ENCODE peak calls at places on chromosomes 12 and 14, in six cellular contexts. V is activated CD4-positive, alpha-beta T cell treated with anti-CD3 and anti-CD28 coated beads, Interleukin-2, amount 50 U/mL, for 48 hours; F is stimulated activated CD8-positive, alpha-beta memory T cell treated with anti-CD3 and anti-CD28 coated beads, Interleukin-7, amount 100 ng/mL, for 24 hours; G is T-helper 9 cell; O is retina; Q is GM23248. E is an unnamed sample.

GRCh38 chr14:95711476-95712176 is 2.3 kb downstream of the TCL1A start:
- DNase-seq in Q (no peak), V (no peak), O (no peak), F (no peak), G (no peak), E (no peak)

GRCh38 chr14:90381011-90381790 is 15.6 kb upstream of the CALM1 start:
- DNase-seq in V (no peak), O (no peak), F (no peak), Q (peak; percentile 55), G (no peak), E (peak; percentile 67)

GRCh38 chr14:103056322-103057027 is 874 bp downstream of the CDC42BPB start:
- DNase-seq in G (no peak), V (no peak), Q (peak; percentile 70), O (no peak), F (no peak), E (peak; percentile 80)

GRCh38 chr12:58529114-58529665 is 391.1 kb downstream of the LRIG3 start:
- DNase-seq in F (no peak), G (no peak), V (no peak), Q (peak; percentile 76), O (no peak), E (no peak)

GRCh38 chr14:74609721-74610120 is 2.3 kb downstream of the LTBP2 start:
- DNase-seq in F (no peak), O (no peak), V (no peak), Q (peak; percentile 34), G (no peak), E (no peak)

GRCh38 chr12:45775465-45775864 is 46.0 kb downstream of the ARID2 start:
- DNase-seq in F (no peak), V (no peak), O (no peak), G (no peak), Q (no peak), E (no peak)

GRCh38 chr12:30594509-30594908 is 101.2 kb downstream of the IPO8 start:
- DNase-seq in F (no peak), O (no peak), Q (peak; percentile 6), V (no peak), G (no peak), E (no peak)

GRCh38 chr14:93957333-93957710 is 19.0 kb downstream of the ASB2 start:
- DNase-seq in G (no peak), V (peak; percentile 36), Q (no peak), F (no peak), O (no peak), E (no peak)

GRCh38 chr12:25458047-25458552 is 95.0 kb downstream of the LMNTD1 start:
- DNase-seq in G (no peak), O (no peak), F (no peak), V (no peak), Q (peak; percentile 97), E (no peak)

GRCh38 chr12:111435661-111436201 is 30.0 kb downstream of the SH2B3 start:
- DNase-seq in V (no peak), F (no peak), G (no peak), Q (no peak), O (no peak), E (no peak)

GRCh38 chr14:89915114-89915878 is 39.2 kb downstream of the EFCAB11 start:
- DNase-seq in Q (peak; percentile 86), F (peak; percentile 17), O (peak; percentile 76), V (peak; percentile 70), G (peak; percentile 40), E (peak; percentile 81)

GRCh38 chr14:22614240-22614799 is 16.2 kb downstream of the ABHD4 start:
- DNase-seq in O (no peak), F (no peak), G (no peak), V (no peak), Q (peak; percentile 95), E (no peak)

GRCh38 chr12:8996682-8997405 is 7.5 kb downstream of the KLRG1 start:
- DNase-seq in Q (peak; percentile 49), V (peak; percentile 31), O (no peak), F (no peak), G (no peak), E (no peak)

GRCh38 chr12:51393676-51394545 is 2.7 kb upstream of the GALNT6 start:
- DNase-seq in V (peak; percentile 61), Q (peak; percentile 98), G (peak; percentile 34), F (peak; percentile 26), O (no peak), E (no peak)

GRCh38 chr14:51093371-51094281 is 1.3 kb downstream of the TRIM9 start:
- DNase-seq in O (peak; percentile 91), F (peak; percentile 5), G (peak; percentile 16), Q (no peak), V (peak; percentile 56), E (peak; percentile 56)

GRCh38 chr14:79580908-79581307 is 630.4 kb downstream of the DIO2 start:
- DNase-seq in Q (no peak), G (no peak), F (no peak), V (no peak), O (no peak), E (no peak)

GRCh38 chr14:32370720-32371119 is 41.6 kb downstream of the AKAP6 start:
- DNase-seq in F (no peak), G (no peak), V (no peak), O (no peak), Q (peak; percentile 91), E (no peak)

GRCh38 chr12:24759155-24759554 is 189.7 kb downstream of the BCAT1 start:
- DNase-seq in G (no peak), O (no peak), F (no peak), V (no peak), Q (peak; percentile 64), E (no peak)

GRCh38 chr12:78146365-78146772 is 315.7 kb downstream of the NAV3 start:
- DNase-seq in V (no peak), Q (peak; percentile 75), F (no peak), G (no peak), O (no peak), E (no peak)

E was measured in mucosa of descending colon.